ENCODE peak calls at places on chromosomes 1 and 21, in four cellular contexts. C, Z, O and W are unnamed samples.

GRCh38 chr21:34086887-34087306 is 13.5 kb downstream of the MRPS6 start:
- DNase-seq in Z (no peak), O (peak), C (no peak), W (no peak)

GRCh38 chr1:116956378-116956777 is 45.2 kb upstream of the CD101 start:
- DNase-seq in Z (no peak), O (no peak), C (no peak), W (no peak)

GRCh38 chr1:180842890-180843289 is 69.8 kb upstream of the KIAA1614 start:
- DNase-seq in Z (no peak), C (no peak), O (no peak), W (no peak)

GRCh38 chr21:40640427-40640826 is 206.5 kb downstream of the DSCAM start:
- DNase-seq in Z (no peak), O (no peak), C (no peak), W (no peak)

GRCh38 chr21:15552914-15553491 is 176.8 kb upstream of the USP25 start:
- DNase-seq in O (no peak), Z (no peak), C (no peak), W (no peak)

GRCh38 chr1:109800291-109800690 is 36.6 kb upstream of the EPS8L3 start:
- DNase-seq in O (no peak), Z (no peak), C (no peak), W (no peak)

GRCh38 chr1:151868404-151868980 is 15.0 kb upstream of the THEM5 start:
- DNase-seq in O (no peak), C (no peak), Z (no peak), W (no peak)

GRCh38 chr1:33137800-33138199 is 44.0 kb downstream of the TRIM62 start:
- DNase-seq in C (no peak), O (peak), Z (no peak), W (no peak)

GRCh38 chr1:18009061-18009728 is 98.4 kb upstream of the IGSF21 start:
- DNase-seq in O (no peak), Z (no peak), C (no peak), W (no peak)

GRCh38 chr1:208203127-208203847 is 40.9 kb downstream of the PLXNA2 start:
- DNase-seq in O (no peak), Z (no peak), C (no peak), W (no peak)

GRCh38 chr1:206926286-206926685 is 4.5 kb upstream of the FCMR start:
- DNase-seq in Z (no peak), O (no peak), C (no peak), W (no peak)

GRCh38 chr1:190747643-190748186 is 270.1 kb upstream of the BRINP3 start:
- DNase-seq in C (no peak), O (no peak), Z (no peak), W (no peak)

GRCh38 chr1:214548988-214549387 is 2.4 kb downstream of the PTPN14 start:
- DNase-seq in O (no peak), C (no peak), Z (no peak), W (no peak)
- TF ChIP-seq SPI1 in O (no peak), C (no peak), Z (no peak), W (no peak)

GRCh38 chr1:53334781-53335180 is 6.9 kb upstream of the LRP8 start:
- DNase-seq in O (no peak), C (no peak), Z (no peak), W (no peak)
- TF ChIP-seq SPI1 in O (no peak), C (peak), Z (peak), W (peak)

GRCh38 chr1:222105393-222105737 is 363.5 kb upstream of the DUSP10 start:
- DNase-seq in C (no peak), O (no peak), Z (no peak), W (no peak)
- TF ChIP-seq SPI1 in C (no peak), O (no peak), Z (no peak), W (no peak)

GRCh38 chr1:220734571-220735326 is 13.4 kb upstream of the MTARC2 start:
- DNase-seq in C (no peak), O (no peak), Z (no peak), W (no peak)
- TF ChIP-seq SPI1 in C (no peak), O (no peak), Z (no peak), W (no peak)

GRCh38 chr21:46585191-46585953 is 19.5 kb downstream of the S100B start:
- DNase-seq in O (no peak), Z (no peak), C (no peak), W (no peak)
- TF ChIP-seq SPI1 in O (no peak), Z (no peak), C (no peak), W (no peak)

GRCh38 chr1:240765732-240766363 is 153.9 kb upstream of the GREM2 start:
- DNase-seq in Z (no peak), C (no peak), O (no peak), W (no peak)

GRCh38 chr1:240771450-240771849 is 159.5 kb upstream of the GREM2 start:
- DNase-seq in C (no peak), O (no peak), Z (no peak), W (no peak)

GRCh38 chr1:240763771-240764170 is 151.8 kb upstream of the GREM2 start:
- DNase-seq in Z (no peak), O (no peak), C (no peak), W (no peak)

GRCh38 chr1:240768979-240769378 is 157.0 kb upstream of the GREM2 start:
- DNase-seq in C (no peak), Z (no peak), O (no peak), W (no peak)

GRCh38 chr1:240766831-240767230 is 154.9 kb upstream of the GREM2 start:
- DNase-seq in O (no peak), C (no peak), Z (no peak), W (no peak)
- TF ChIP-seq SPI1 in O (no peak), C (no peak), Z (no peak), W (no peak)